ENCODE peak calls at places on chromosomes 16 and 17, in six cellular contexts. L is lung; P is activated CD8-positive, alpha-beta memory T cell treated with anti-CD3 and anti-CD28 coated beads for 1 hour; A is stimulated activated CD8-positive, alpha-beta memory T cell treated with anti-CD3 and anti-CD28 coated beads, Interleukin-7, amount 100 ng/mL, for 4 hours; K is nucleus accumbens; Q is WTC11. W is an unnamed sample.

GRCh38 chr17:35748323-35748960 is 4.6 kb downstream of the GAS2L2 start:
- DNase-seq in L (no peak), P (no peak), A (no peak), K (no peak), Q (no peak), W (no peak)

GRCh38 chr17:17401271-17401781 is 75.5 kb upstream of the MED9 start:
- DNase-seq in L (no peak), P (no peak), A (no peak), K (no peak), Q (peak; percentile 72), W (no peak)

GRCh38 chr16:2959206-2959605 is 4.9 kb upstream of the KREMEN2 start:
- DNase-seq in L (no peak), P (no peak), A (no peak), K (no peak), Q (no peak), W (no peak)

GRCh38 chr16:69223882-69224281 is 36.9 kb downstream of the SNTB2 start:
- DNase-seq in L (no peak), P (no peak), A (no peak), K (no peak), Q (no peak), W (no peak)

GRCh38 chr16:87094246-87094865 is 222.8 kb downstream of the C16orf95 start:
- DNase-seq in L (no peak), P (no peak), A (no peak), K (no peak), Q (no peak), W (no peak)

GRCh38 chr16:69109486-69110270 is 4.2 kb downstream of the HAS3 start:
- DNase-seq in L (no peak), P (no peak), A (no peak), K (no peak), Q (no peak), W (no peak)

GRCh38 chr16:29674188-29674587 is 4.8 kb upstream of the QPRT start:
- DNase-seq in L (no peak), P (no peak), A (no peak), K (peak; percentile 84), Q (no peak), W (peak; percentile 69)

GRCh38 chr17:39916918-39917317 is 1.5 kb downstream of the GSDMB start:
- DNase-seq in L (no peak), P (no peak), A (no peak), K (no peak), Q (no peak), W (no peak)

GRCh38 chr16:73025111-73025505 is 22.8 kb downstream of the ZFHX3 start:
- DNase-seq in L (no peak), P (no peak), A (no peak), K (no peak), Q (no peak), W (no peak)

GRCh38 chr16:22977294-22977697 is 163.3 kb downstream of the HS3ST2 start:
- DNase-seq in L (no peak), P (no peak), A (no peak), K (no peak), Q (no peak), W (no peak)

GRCh38 chr16:19114359-19115147 is 789 bp downstream of the ITPRIPL2 start:
- DNase-seq in L (peak; percentile 59), P (no peak), A (no peak), K (no peak), Q (peak; percentile 56), W (peak; percentile 15)

GRCh38 chr17:13993106-13993505 is 76.2 kb upstream of the COX10 start:
- DNase-seq in L (no peak), P (no peak), A (no peak), K (peak; percentile 7), Q (no peak), W (no peak)

GRCh38 chr16:2205967-2206313 is 686 bp downstream of the MLST8 start:
- DNase-seq in L (no peak), P (no peak), A (no peak), K (no peak), Q (no peak), W (no peak)

GRCh38 chr16:87076331-87076949 is 240.8 kb downstream of the C16orf95 start:
- DNase-seq in L (no peak), P (no peak), A (no peak), K (no peak), Q (no peak), W (no peak)

GRCh38 chr17:71029246-71029645 is 859.9 kb downstream of the KCNJ2 start:
- DNase-seq in L (no peak), P (no peak), A (no peak), K (no peak), Q (no peak), W (no peak)

GRCh38 chr17:57566724-57567123 is 178.4 kb downstream of the CCDC182 start:
- DNase-seq in L (no peak), P (no peak), A (no peak), K (no peak), Q (no peak), W (no peak)

GRCh38 chr16:68116256-68116853 is 31.2 kb downstream of the NFATC3 start:
- DNase-seq in L (no peak), P (no peak), A (no peak), K (no peak), Q (no peak), W (no peak)

GRCh38 chr17:72456026-72456569 is 335.3 kb downstream of the SOX9 start:
- DNase-seq in L (no peak), P (no peak), A (no peak), K (no peak), Q (no peak), W (no peak)

GRCh38 chr17:2030779-2031163 is 818 bp downstream of the DPH1 start:
- DNase-seq in L (no peak), P (no peak), A (no peak), K (no peak), Q (peak; percentile 70), W (no peak)

GRCh38 chr17:16512011-16512410 is 20.0 kb upstream of the LRRC75A start:
- DNase-seq in L (no peak), P (no peak), A (no peak), K (no peak), Q (no peak), W (no peak)

GRCh38 chr16:8631373-8631772 is 9.9 kb downstream of the METTL22 start:
- DNase-seq in L (no peak), P (no peak), A (no peak), K (no peak), Q (no peak), W (no peak)

GRCh38 chr17:39150795-39151679 is at the start of gene PLXDC1:
- DNase-seq in L (no peak), P (no peak), A (no peak), K (no peak), Q (peak; percentile 29), W (no peak)

GRCh38 chr17:12966413-12966812 is 51.4 kb downstream of the ELAC2 start:
- DNase-seq in L (no peak), P (no peak), A (no peak), K (no peak), Q (no peak), W (no peak)

GRCh38 chr17:34068506-34069035 is 186.5 kb upstream of the CCL2 start:
- DNase-seq in L (no peak), P (no peak), A (no peak), K (no peak), Q (no peak), W (peak; percentile 12)

GRCh38 chr16:69469807-69470561 is 45.6 kb downstream of the CYB5B start:
- DNase-seq in L (no peak), P (no peak), A (no peak), K (no peak), Q (no peak), W (no peak)

GRCh38 chr17:57622886-57623433 is 122.1 kb downstream of the CCDC182 start:
- DNase-seq in L (no peak), P (no peak), A (no peak), K (no peak), Q (no peak), W (peak; percentile 25)

GRCh38 chr16:23145608-23146007 is 3.6 kb downstream of the USP31 start:
- DNase-seq in L (no peak), P (no peak), A (no peak), K (no peak), Q (no peak), W (no peak)

GRCh38 chr16:69017036-69017783 is 88.2 kb upstream of the HAS3 start:
- DNase-seq in L (no peak), P (no peak), A (no peak), K (no peak), Q (no peak), W (no peak)

GRCh38 chr16:1488619-1489018 is at the start of gene PTX4:
- DNase-seq in L (no peak), P (no peak), A (no peak), K (no peak), Q (no peak), W (no peak)

GRCh38 chr16:65202461-65202860 is 80.6 kb upstream of the CDH11 start:
- DNase-seq in L (no peak), P (no peak), A (no peak), K (no peak), Q (no peak), W (no peak)